ENCODE peak calls at places on chromosome 20, in five cellular contexts. One of them, this sample, is unnamed.
A peak's percentile ranks its signal among the peaks of the same experiment; 100 is the strongest.

GRCh38 chr20:35821807-35822242 is 50.0 kb downstream of the PHF20 start:
- DNase-seq in K562: peak; percentile 28
- DNase-seq in ecto neural progenitor cell: no peak
- DNase-seq in astrocyte of the spinal cord: peak; percentile 64
- DNase-seq in fibroblast of the conjunctiva: no peak
- DNase-seq in this sample: peak; percentile 88

GRCh38 chr20:38649275-38649891 is 47.8 kb downstream of the ARHGAP40 start:
- DNase-seq in fibroblast of the conjunctiva: no peak
- DNase-seq in ecto neural progenitor cell: peak; percentile 70
- DNase-seq in astrocyte of the spinal cord: no peak
- DNase-seq in K562: peak; percentile 71
- DNase-seq in this sample: peak; percentile 38

GRCh38 chr20:62480318-62480717 is 4.5 kb upstream of the GATA5 start:
- DNase-seq in astrocyte of the spinal cord: no peak
- DNase-seq in ecto neural progenitor cell: no peak
- DNase-seq in K562: peak; percentile 60
- DNase-seq in fibroblast of the conjunctiva: no peak
- DNase-seq in this sample: no peak

GRCh38 chr20:40956503-40956902 is 72.1 kb upstream of the TOP1 start:
- DNase-seq in ecto neural progenitor cell: peak; percentile 18
- DNase-seq in astrocyte of the spinal cord: no peak
- DNase-seq in fibroblast of the conjunctiva: no peak
- DNase-seq in K562: no peak
- DNase-seq in this sample: no peak

GRCh38 chr20:32914031-32914430 is 55.3 kb downstream of the EFCAB8 start:
- DNase-seq in astrocyte of the spinal cord: no peak
- DNase-seq in ecto neural progenitor cell: no peak
- DNase-seq in fibroblast of the conjunctiva: no peak
- DNase-seq in K562: no peak
- DNase-seq in this sample: no peak

GRCh38 chr20:60486345-60486744 is 528.1 kb downstream of the CDH26 start:
- DNase-seq in fibroblast of the conjunctiva: no peak
- DNase-seq in ecto neural progenitor cell: peak; percentile 26
- DNase-seq in K562: no peak
- DNase-seq in astrocyte of the spinal cord: no peak
- DNase-seq in this sample: no peak

GRCh38 chr20:9344080-9344920 is 170.1 kb upstream of the LAMP5 start:
- DNase-seq in ecto neural progenitor cell: no peak
- DNase-seq in astrocyte of the spinal cord: peak; percentile 86
- DNase-seq in fibroblast of the conjunctiva: peak; percentile 32
- DNase-seq in K562: no peak
- DNase-seq in this sample: peak; percentile 83

GRCh38 chr20:11120451-11120850 is 446.7 kb upstream of the JAG1 start:
- DNase-seq in astrocyte of the spinal cord: no peak
- DNase-seq in K562: no peak
- DNase-seq in ecto neural progenitor cell: no peak
- DNase-seq in fibroblast of the conjunctiva: no peak
- DNase-seq in this sample: no peak

GRCh38 chr20:47362361-47363219 is 6.1 kb upstream of the ZMYND8 start:
- DNase-seq in K562: no peak
- DNase-seq in astrocyte of the spinal cord: no peak
- DNase-seq in ecto neural progenitor cell: no peak
- DNase-seq in fibroblast of the conjunctiva: no peak
- DNase-seq in this sample: no peak

GRCh38 chr20:2822073-2822472 is 5.9 kb downstream of the TMEM239 start:
- DNase-seq in fibroblast of the conjunctiva: no peak
- DNase-seq in K562: peak; percentile 68
- DNase-seq in astrocyte of the spinal cord: peak; percentile 65
- DNase-seq in ecto neural progenitor cell: no peak
- DNase-seq in this sample: peak; percentile 65

GRCh38 chr20:2108987-2109386 is 7.4 kb downstream of the STK35 start:
- DNase-seq in K562: no peak
- DNase-seq in astrocyte of the spinal cord: peak; percentile 58
- DNase-seq in ecto neural progenitor cell: no peak
- DNase-seq in fibroblast of the conjunctiva: no peak
- DNase-seq in this sample: peak; percentile 80

GRCh38 chr20:13302647-13303425 is 81.8 kb downstream of the ISM1 start:
- DNase-seq in K562: peak; percentile 6
- DNase-seq in fibroblast of the conjunctiva: no peak
- DNase-seq in ecto neural progenitor cell: no peak
- DNase-seq in astrocyte of the spinal cord: peak; percentile 5
- DNase-seq in this sample: peak; percentile 66

GRCh38 chr20:1144401-1145172 is 26.2 kb downstream of the PSMF1 start:
- DNase-seq in K562: no peak
- DNase-seq in fibroblast of the conjunctiva: no peak
- DNase-seq in astrocyte of the spinal cord: no peak
- DNase-seq in ecto neural progenitor cell: no peak
- DNase-seq in this sample: no peak

GRCh38 chr20:49497217-49497560 is 14.7 kb upstream of the KCNB1 start:
- DNase-seq in fibroblast of the conjunctiva: no peak
- DNase-seq in K562: no peak
- DNase-seq in ecto neural progenitor cell: no peak
- DNase-seq in astrocyte of the spinal cord: no peak
- DNase-seq in this sample: no peak

GRCh38 chr20:23072892-23073586 is 13.1 kb downstream of the CD93 start:
- DNase-seq in astrocyte of the spinal cord: peak; percentile 25
- DNase-seq in ecto neural progenitor cell: no peak
- DNase-seq in K562: no peak
- DNase-seq in fibroblast of the conjunctiva: no peak
- DNase-seq in this sample: no peak

GRCh38 chr20:21702553-21703467 is 2.7 kb upstream of the PAX1 start:
- DNase-seq in astrocyte of the spinal cord: peak; percentile 2
- DNase-seq in fibroblast of the conjunctiva: peak; percentile 16
- DNase-seq in ecto neural progenitor cell: peak; percentile 94
- DNase-seq in K562: peak; percentile 53
- DNase-seq in this sample: peak; percentile 29

GRCh38 chr20:63492982-63493381 is 5.9 kb downstream of the EEF1A2 start:
- DNase-seq in ecto neural progenitor cell: no peak
- DNase-seq in fibroblast of the conjunctiva: no peak
- DNase-seq in astrocyte of the spinal cord: no peak
- DNase-seq in K562: no peak
- DNase-seq in this sample: no peak

GRCh38 chr20:58694241-58695083 is 1.9 kb downstream of the NPEPL1 start:
- DNase-seq in astrocyte of the spinal cord: no peak
- DNase-seq in fibroblast of the conjunctiva: no peak
- DNase-seq in ecto neural progenitor cell: peak; percentile 41
- DNase-seq in K562: no peak
- DNase-seq in this sample: no peak

This sample was measured in RPMI7951.